ENCODE peak calls at places on chromosomes 16 and 17, in four cellular contexts. D, N, J and Z are unnamed samples.

GRCh38 chr16:11036868-11037410 is 92.6 kb downstream of the CLEC16A start:
- DNase-seq in D (no peak), N (no peak), J (no peak), Z (no peak)

GRCh38 chr16:10078541-10078949 is 103.7 kb downstream of the GRIN2A start:
- DNase-seq in D (no peak), N (no peak), J (no peak), Z (no peak)

GRCh38 chr17:39212841-39213480 is 12.8 kb downstream of the STAC2 start:
- DNase-seq in D (no peak), N (no peak), J (no peak), Z (no peak)

GRCh38 chr17:81489986-81490598 is 22.5 kb downstream of the ACTG1 start:
- DNase-seq in D (no peak), N (no peak), J (no peak), Z (no peak)

GRCh38 chr17:67836205-67836987 is 11.1 kb downstream of the BPTF start:
- DNase-seq in D (no peak), N (no peak), J (no peak), Z (no peak)

GRCh38 chr17:2977157-2977556 is 86.2 kb downstream of the OR1D5 start:
- DNase-seq in D (no peak), N (no peak), J (no peak), Z (no peak)

GRCh38 chr17:80424878-80425765 is 10.2 kb downstream of the ENDOV start:
- DNase-seq in D (no peak), N (no peak), J (no peak), Z (no peak)

GRCh38 chr17:51263001-51263400 is 2.7 kb downstream of the UTP18 start:
- DNase-seq in D (no peak), N (no peak), J (no peak), Z (no peak)

GRCh38 chr17:63950940-63951907 is 19.1 kb upstream of the CD79B start:
- DNase-seq in D (peak; percentile 18), N (no peak), J (no peak), Z (no peak)

GRCh38 chr17:75051941-75052340 is 4.9 kb downstream of the KCTD2 start:
- DNase-seq in D (no peak), N (no peak), J (no peak), Z (no peak)

GRCh38 chr17:1143573-1143972 is 36.2 kb downstream of the ABR start:
- DNase-seq in D (no peak), N (no peak), J (no peak), Z (peak; percentile 16)

GRCh38 chr16:49855280-49855821 is 561 bp downstream of the ZNF423 start:
- DNase-seq in D (no peak), N (peak; percentile 90), J (no peak), Z (peak; percentile 37)

GRCh38 chr17:54967621-54968258 is 714 bp downstream of the COX11 start:
- DNase-seq in D (no peak), N (no peak), J (peak; percentile 7), Z (no peak)

GRCh38 chr16:68040506-68041288 is 17.6 kb downstream of the DUS2 start:
- DNase-seq in D (no peak), N (peak; percentile 82), J (peak; percentile 85), Z (peak; percentile 35)

GRCh38 chr16:27951752-27952151 is 111.8 kb downstream of the GSG1L start:
- DNase-seq in D (no peak), N (no peak), J (no peak), Z (no peak)

GRCh38 chr16:81523387-81524115 is 78.9 kb downstream of the CMIP start:
- DNase-seq in D (no peak), N (no peak), J (no peak), Z (no peak)

GRCh38 chr17:16980813-16981731 is 9.2 kb upstream of the TNFRSF13B start:
- DNase-seq in D (no peak), N (no peak), J (no peak), Z (peak; percentile 57)

GRCh38 chr16:46747777-46748651 is at the start of gene MYLK3:
- DNase-seq in D (no peak), N (peak; percentile 79), J (no peak), Z (no peak)

GRCh38 chr16:14545346-14545884 is 84.6 kb downstream of the PARN start:
- DNase-seq in D (no peak), N (no peak), J (no peak), Z (no peak)

GRCh38 chr16:19463468-19464315 is 46.0 kb downstream of the TMC5 start:
- DNase-seq in D (peak; percentile 89), N (no peak), J (no peak), Z (no peak)

GRCh38 chr16:56684926-56685590 is 2.8 kb downstream of the MT1X start:
- DNase-seq in D (no peak), N (no peak), J (no peak), Z (no peak)

GRCh38 chr16:31568577-31569359 is 41.1 kb downstream of the AHSP start:
- DNase-seq in D (no peak), N (peak; percentile 16), J (no peak), Z (no peak)

GRCh38 chr16:50620646-50621451 is 60.3 kb downstream of the SNX20 start:
- DNase-seq in D (no peak), N (no peak), J (no peak), Z (no peak)

GRCh38 chr16:81798311-81799137 is 19.4 kb downstream of the PLCG2 start:
- DNase-seq in D (no peak), N (no peak), J (no peak), Z (no peak)

GRCh38 chr17:79749156-79749815 is 18.5 kb downstream of the ENPP7 start:
- DNase-seq in D (no peak), N (no peak), J (no peak), Z (no peak)

GRCh38 chr17:63824362-63824761 is 2.9 kb upstream of the PSMC5 start:
- DNase-seq in D (no peak), N (no peak), J (no peak), Z (no peak)

GRCh38 chr16:23941963-23942564 is 106.3 kb downstream of the PRKCB start:
- DNase-seq in D (peak; percentile 67), N (no peak), J (no peak), Z (no peak)

GRCh38 chr17:16351831-16352230 is 1.4 kb downstream of the CENPV start:
- DNase-seq in D (no peak), N (no peak), J (no peak), Z (no peak)

GRCh38 chr16:52528393-52529080 is 18.4 kb downstream of the TOX3 start:
- DNase-seq in D (no peak), N (no peak), J (no peak), Z (no peak)

GRCh38 chr16:88761143-88761534 is 23.9 kb downstream of the PIEZO1 start:
- DNase-seq in D (no peak), N (no peak), J (no peak), Z (no peak)

GRCh38 chr16:9687737-9688319 is 494.4 kb downstream of the GRIN2A start:
- DNase-seq in D (no peak), N (no peak), J (no peak), Z (no peak)

GRCh38 chr17:65115721-65116312 is 21.4 kb upstream of the RGS9 start:
- DNase-seq in D (no peak), N (no peak), J (no peak), Z (no peak)

GRCh38 chr16:24820522-24820921 is 25.2 kb upstream of the SLC5A11 start:
- DNase-seq in D (no peak), N (no peak), J (no peak), Z (no peak)

GRCh38 chr17:38315497-38315896 is 18.5 kb downstream of the MRPL45 start:
- DNase-seq in D (no peak), N (no peak), J (no peak), Z (no peak)

GRCh38 chr17:16379654-16380053 is 1.2 kb upstream of the UBB start:
- DNase-seq in D (no peak), N (no peak), J (no peak), Z (no peak)